ENCODE peak calls at places on chromosome 15, in nine cellular contexts. F is colonic mucosa, Q is breast epithelium, Z is upper lobe of right lung, Y is body of pancreas, M is mucosa of descending colon, I is psoas muscle, E is IMR-90, B is thoracic aorta. G is an unnamed sample.

GRCh38 chr15:83323296-83323711 is 38.8 kb upstream of the BNC1 start:
- DNase-seq in F (no peak), Q (no peak), Z (no peak), Y (no peak), M (no peak), I (no peak), E (peak; percentile 98), B (no peak), G (no peak)

GRCh38 chr15:39599871-39600270 is 19.0 kb downstream of the THBS1 start:
- DNase-seq in F (no peak), Q (no peak), Z (no peak), Y (no peak), M (no peak), I (no peak), E (peak; percentile 79), B (no peak), G (no peak)

GRCh38 chr15:80275946-80276345 is 23.9 kb upstream of the CTXND1 start:
- DNase-seq in F (no peak), Q (no peak), Z (no peak), Y (no peak), M (no peak), I (no peak), E (peak; percentile 40), B (no peak), G (no peak)

GRCh38 chr15:101492752-101493692 is 3.5 kb upstream of the PCSK6 start:
- DNase-seq in F (no peak), Q (no peak), Z (no peak), Y (no peak), M (no peak), I (no peak), E (no peak), B (no peak), G (no peak)

GRCh38 chr15:38912067-38912466 is 347.5 kb upstream of the RASGRP1 start:
- DNase-seq in F (no peak), Q (no peak), Z (no peak), Y (no peak), M (no peak), I (no peak), E (peak; percentile 48), B (no peak), G (no peak)

GRCh38 chr15:74040115-74040850 is 42.1 kb downstream of the GOLGA6A start:
- DNase-seq in F (peak; percentile 41), Q (no peak), Z (no peak), Y (no peak), M (peak; percentile 45), I (peak; percentile 77), E (peak; percentile 98), B (no peak), G (peak; percentile 53)

GRCh38 chr15:28017423-28017924 is 81.6 kb downstream of the OCA2 start:
- DNase-seq in F (peak; percentile 14), Q (no peak), Z (no peak), Y (no peak), M (no peak), I (no peak), E (no peak), B (no peak), G (peak; percentile 56)

GRCh38 chr15:95845862-95846515 is 484.5 kb upstream of the NR2F2 start:
- DNase-seq in F (no peak), Q (no peak), Z (no peak), Y (no peak), M (no peak), I (no peak), E (peak; percentile 81), B (no peak), G (no peak)

GRCh38 chr15:88756926-88757325 is 46.3 kb upstream of the ACAN start:
- DNase-seq in F (no peak), Q (no peak), Z (no peak), Y (no peak), M (no peak), I (no peak), E (no peak), B (no peak), G (no peak)

GRCh38 chr15:89365457-89366055 is 30.9 kb upstream of the POLG start:
- DNase-seq in F (no peak), Q (no peak), Z (no peak), Y (no peak), M (no peak), I (no peak), E (no peak), B (no peak), G (no peak)

GRCh38 chr15:100115711-100116090 is 226.1 kb downstream of the ADAMTS17 start:
- DNase-seq in F (no peak), Q (no peak), Z (peak; percentile 39), Y (no peak), M (no peak), I (no peak), E (peak; percentile 67), B (no peak), G (peak; percentile 46)

GRCh38 chr15:50675524-50676144 is 11.0 kb downstream of the TRPM7 start:
- DNase-seq in F (no peak), Q (no peak), Z (no peak), Y (no peak), M (peak; percentile 33), I (no peak), E (peak; percentile 59), B (no peak), G (no peak)

GRCh38 chr15:73888224-73889041 is 15.1 kb downstream of the TBC1D21 start:
- DNase-seq in F (no peak), Q (no peak), Z (no peak), Y (no peak), M (no peak), I (no peak), E (no peak), B (no peak), G (no peak)

GRCh38 chr15:74044267-74045110 is 37.9 kb downstream of the GOLGA6A start:
- DNase-seq in F (no peak), Q (no peak), Z (no peak), Y (no peak), M (peak; percentile 32), I (peak; percentile 82), E (no peak), B (no peak), G (peak; percentile 64)

GRCh38 chr15:58770519-58770856 is 614 bp upstream of the MINDY2 start:
- DNase-seq in F (no peak), Q (no peak), Z (no peak), Y (no peak), M (no peak), I (no peak), E (peak; percentile 84), B (no peak), G (no peak)

GRCh38 chr15:48402778-48403177 is 71.5 kb downstream of the DUT start:
- DNase-seq in F (no peak), Q (no peak), Z (no peak), Y (no peak), M (no peak), I (no peak), E (no peak), B (no peak), G (no peak)

GRCh38 chr15:84402856-84403608 is 167.5 kb downstream of the GOLGA6L4 start:
- DNase-seq in F (peak; percentile 10), Q (no peak), Z (peak; percentile 46), Y (no peak), M (no peak), I (peak; percentile 31), E (no peak), B (no peak), G (no peak)
- H3K4me3 ChIP-seq in F (no peak overlapping the region), Q (no peak overlapping the region), Z (no peak overlapping the region), Y (no peak overlapping the region), M (no peak overlapping the region), I (no peak overlapping the region), E (no peak overlapping the region), B (no peak overlapping the region), G (no peak overlapping the region)

GRCh38 chr15:67884514-67885225 is 44.8 kb upstream of the RNU6-1 start:
- DNase-seq in F (peak; percentile 94), Q (peak; percentile 81), Z (peak; percentile 94), Y (peak; percentile 84), M (peak; percentile 93), I (peak; percentile 89), E (peak; percentile 54), B (peak; percentile 25), G (peak; percentile 62)
- H3K4me1 ChIP-seq in F (no peaks in the 10 kb centered on the region), Q (no peaks in the 10 kb centered on the region), Z (peaks cover 28% of the 10 kb centered on the region), Y (peaks cover 14% of the 10 kb centered on the region), M (peaks cover 8% of the 10 kb centered on the region), I (no peaks in the 10 kb centered on the region), E (peaks cover 2% of the 10 kb centered on the region), B (no peaks in the 10 kb centered on the region), G (peaks cover 5% of the 10 kb centered on the region)

GRCh38 chr15:33200903-33201302 is 6.4 kb upstream of the FMN1 start:
- DNase-seq in F (no peak), Q (no peak), Z (no peak), Y (no peak), M (no peak), I (no peak), E (no peak), B (no peak), G (no peak)

GRCh38 chr15:33204087-33204486 is 9.6 kb upstream of the FMN1 start:
- DNase-seq in F (no peak), Q (no peak), Z (no peak), Y (no peak), M (no peak), I (no peak), E (no peak), B (no peak), G (no peak)

GRCh38 chr15:33200444-33200843 is 5.9 kb upstream of the FMN1 start:
- DNase-seq in F (no peak), Q (no peak), Z (no peak), Y (no peak), M (peak; percentile 21), I (no peak), E (no peak), B (no peak), G (no peak)

GRCh38 chr15:33197636-33198035 is 3.1 kb upstream of the FMN1 start:
- DNase-seq in F (no peak), Q (no peak), Z (no peak), Y (no peak), M (no peak), I (no peak), E (no peak), B (no peak), G (no peak)

DNA sequence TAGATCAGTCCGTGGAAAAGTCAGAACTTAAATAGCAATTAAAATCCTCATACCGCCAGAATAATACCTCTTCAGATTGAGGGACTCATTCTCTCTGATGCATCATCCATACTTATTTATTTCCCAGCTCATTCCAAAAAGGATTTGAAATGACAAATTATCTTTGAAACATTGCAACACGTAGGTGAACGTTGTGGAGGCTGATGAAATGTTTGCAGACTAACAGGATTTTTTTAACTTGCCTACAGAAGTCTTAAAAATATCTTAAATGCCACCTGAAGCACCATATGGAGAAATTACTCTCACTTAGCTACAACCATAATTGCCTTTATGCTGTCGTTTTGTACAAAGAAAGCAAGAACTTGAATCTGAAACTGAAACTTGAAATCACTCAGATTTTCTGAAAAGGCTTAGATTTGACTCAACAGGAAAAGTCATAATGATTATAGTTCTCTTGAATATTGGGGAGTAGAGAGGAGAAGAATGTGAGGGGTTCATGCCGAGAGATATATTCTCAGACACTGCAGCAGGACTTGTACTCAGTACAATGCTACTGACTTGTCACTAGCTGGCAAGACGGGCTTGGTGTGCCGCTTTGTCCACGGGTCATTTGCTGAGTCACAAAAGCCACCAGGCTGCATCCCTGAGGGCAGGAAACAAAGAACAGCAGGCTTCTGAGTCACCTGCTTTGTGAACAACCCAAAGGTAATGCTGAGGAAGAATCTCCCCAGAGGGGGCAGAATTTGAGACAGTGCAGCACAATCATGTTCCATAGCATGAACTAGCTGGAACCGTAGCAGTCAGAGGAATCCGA is 7.1 kb upstream of the FMN1 start:
- DNase-seq in F (peak; percentile 45), Q (peak; percentile 57), Z (peak; percentile 74), Y (peak; percentile 67), M (peak; percentile 51), I (peak; percentile 68), E (peak; percentile 20), B (no peak), G (no peak)
- TF ChIP-seq CTCF in F (no peak), Q (no peak), Z (peak; percentile 14), Y (peak; percentile 30), M (no peak), I (peak; percentile 31), E (no peak), B (no peak), G (no peak)

GRCh38 chr15:64092075-64092820 is 1.4 kb downstream of the CIAO2A start:
- DNase-seq in F (no peak), Q (no peak), Z (no peak), Y (no peak), M (no peak), I (no peak), E (no peak), B (no peak), G (no peak)
- H3K4me3 ChIP-seq in F (peak overlapping the region; percentile 62), Q (peak overlapping the region; percentile 88), Z (peak overlapping the region; percentile 92), Y (no peak overlapping the region), M (no peak overlapping the region), I (peak overlapping the region; percentile 82), E (no peak overlapping the region), B (peak overlapping the region; percentile 83), G (peak overlapping the region; percentile 62)